ENCODE peak calls at places on chromosome 17, in ten cellular contexts. G is psoas muscle, Q is prostate gland, Z is brain microvascular endothelial cell, U is mucosa of descending colon, A is RWPE2, K is stomach, X is heart right ventricle, F is left lung, Y is uterus. N is an unnamed sample.

GRCh38 chr17:61284746-61285145 is 114.9 kb upstream of the TBX2 start:
- DNase-seq in U (no peak), X (no peak), G (no peak), F (no peak), K (no peak), A (no peak), Z (no peak), Q (no peak), Y (no peak), N (no peak)

GRCh38 chr17:19486351-19487008 is 47.2 kb upstream of the SLC47A1 start:
- DNase-seq in A (no peak), Z (no peak), F (no peak), Y (no peak), U (no peak), X (no peak), Q (no peak), K (no peak), G (no peak), N (no peak)

GRCh38 chr17:62631086-62631935 is 3.8 kb downstream of the MRC2 start:
- DNase-seq in G (no peak), K (no peak), A (no peak), Z (no peak), F (no peak), X (no peak), Y (no peak), Q (no peak), U (no peak), N (no peak)

GRCh38 chr17:74446551-74447500 is 14.9 kb downstream of the GPRC5C start:
- DNase-seq in F (peak; percentile 82), Y (peak; percentile 77), A (peak; percentile 66), U (no peak), Q (peak; percentile 89), G (peak; percentile 95), K (peak; percentile 87), X (peak; percentile 81), Z (no peak), N (peak; percentile 80)

GRCh38 chr17:32335647-32336046 is 6.3 kb downstream of the C17orf75 start:
- DNase-seq in Y (no peak), G (no peak), Q (no peak), Z (peak; percentile 47), K (no peak), X (no peak), F (no peak), A (no peak), U (no peak), N (no peak)

GRCh38 chr17:55898195-55898594 is 147.3 kb downstream of the PCTP start:
- DNase-seq in Y (no peak), U (no peak), K (no peak), A (no peak), Z (no peak), X (no peak), G (no peak), Q (no peak), F (no peak), N (no peak)

GRCh38 chr17:72280881-72281280 is 160.1 kb downstream of the SOX9 start:
- DNase-seq in A (no peak), K (no peak), G (no peak), Q (no peak), F (no peak), X (no peak), Y (no peak), U (no peak), Z (no peak), N (no peak)

GRCh38 chr17:74810699-74811485 is 34.7 kb upstream of the NAT9 start:
- DNase-seq in A (no peak), F (no peak), G (no peak), Q (no peak), X (no peak), U (no peak), Y (no peak), Z (no peak), K (no peak), N (no peak)

GRCh38 chr17:44255915-44256314 is 12.0 kb downstream of the SLC4A1 start:
- DNase-seq in Y (no peak), K (no peak), X (no peak), F (no peak), G (no peak), U (no peak), Z (no peak), Q (no peak), A (no peak), N (no peak)

GRCh38 chr17:77420476-77420803 is 279.7 kb downstream of the SEC14L1 start:
- DNase-seq in F (peak; percentile 33), K (no peak), U (no peak), Y (no peak), G (no peak), X (no peak), A (no peak), Z (no peak), Q (no peak), N (no peak)

GRCh38 chr17:77421635-77421982 is 280.8 kb downstream of the SEC14L1 start:
- DNase-seq in Q (no peak), X (no peak), F (no peak), A (no peak), K (no peak), G (no peak), Z (no peak), Y (no peak), U (no peak), N (no peak)

GRCh38 chr17:77422104-77422782 is 281.5 kb downstream of the SEC14L1 start:
- DNase-seq in K (no peak), F (no peak), A (peak; percentile 90), Z (no peak), U (no peak), Q (no peak), G (no peak), Y (no peak), X (no peak), N (no peak)

GRCh38 chr17:77419547-77420475 is 279.0 kb downstream of the SEC14L1 start:
- DNase-seq in Y (peak; percentile 49), Q (no peak), F (peak; percentile 37), K (no peak), Z (no peak), X (no peak), G (no peak), A (no peak), U (no peak), N (no peak)

GRCh38 chr17:77420804-77421634 is 280.2 kb downstream of the SEC14L1 start:
- DNase-seq in U (no peak), A (no peak), F (no peak), Y (peak; percentile 91), Q (peak; percentile 59), G (no peak), X (no peak), Z (peak; percentile 84), K (no peak), N (peak; percentile 66)
- TF ChIP-seq CTCF in U (no peak), A (no peak), F (no peak), Y (no peak), Q (no peak), G (no peak), X (no peak), Z (no peak), K (no peak), N (no peak)

GRCh38 chr17:15412606-15413005 is 54.8 kb downstream of the CDRT4 start:
- DNase-seq in X (no peak), U (no peak), Z (no peak), K (no peak), G (no peak), Y (no peak), F (no peak), Q (no peak), A (no peak), N (no peak)

GRCh38 chr17:15411556-15412198 is 55.7 kb downstream of the CDRT4 start:
- DNase-seq in G (peak; percentile 74), Y (peak; percentile 54), K (no peak), Q (no peak), F (no peak), X (no peak), A (no peak), Z (no peak), U (no peak), N (no peak)

GRCh38 chr17:15408803-15409202 is 58.6 kb downstream of the CDRT4 start:
- DNase-seq in Z (no peak), G (no peak), U (no peak), Y (no peak), Q (no peak), K (no peak), F (no peak), A (no peak), X (no peak), N (no peak)

GRCh38 chr17:15413101-15413750 is 54.2 kb downstream of the CDRT4 start:
- DNase-seq in Z (no peak), Y (no peak), Q (no peak), G (no peak), U (no peak), X (no peak), F (no peak), K (no peak), A (no peak), N (no peak)

DNA sequence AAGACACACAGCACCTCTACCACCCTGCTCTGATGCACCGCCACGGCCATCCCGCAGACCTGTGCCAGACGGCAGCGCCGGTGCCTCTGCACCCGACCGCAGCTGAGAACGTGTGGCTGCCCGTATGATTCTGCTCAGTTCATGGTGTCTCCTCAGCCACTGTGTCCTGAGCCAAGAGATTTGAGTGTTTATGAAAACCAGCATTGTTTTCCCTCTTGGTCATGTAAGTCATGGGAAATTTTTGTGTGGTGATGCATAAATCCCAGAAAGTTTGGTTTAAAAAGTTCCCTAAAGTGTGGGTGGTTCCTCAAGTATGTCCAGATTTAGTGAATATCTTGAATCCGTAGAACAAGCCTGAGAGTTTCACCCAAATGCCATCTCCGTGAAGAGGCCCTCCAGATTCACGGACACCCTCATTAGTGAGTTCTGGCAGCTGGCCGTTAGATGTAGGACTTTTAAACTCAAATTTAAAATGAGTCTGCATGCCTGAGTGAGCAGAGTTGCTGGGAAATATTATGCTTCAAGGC is 57.6 kb downstream of the CDRT4 start:
- DNase-seq in A (no peak), Q (no peak), Y (peak; percentile 63), X (no peak), F (no peak), G (no peak), K (no peak), Z (peak; percentile 85), U (no peak), N (no peak)
- H3K4me3 ChIP-seq in A (no peak overlapping the region), Q (no peak overlapping the region), Y (no peak overlapping the region), X (peak overlapping the region; percentile 13), F (no peak overlapping the region), G (no peak overlapping the region), K (no peak overlapping the region), Z (peak overlapping the region; percentile 37), U (no peak overlapping the region), N (no peak overlapping the region)

GRCh38 chr17:48104440-48104839 is 3.1 kb upstream of the SNX11 start:
- DNase-seq in K (no peak), X (no peak), F (no peak), G (no peak), Y (no peak), Q (no peak), U (no peak), Z (no peak), A (no peak), N (no peak)
- H3K36me3 ChIP-seq in K (no peaks in the 10 kb centered on the region), X (no peaks in the 10 kb centered on the region), F (no peaks in the 10 kb centered on the region), G (no peaks in the 10 kb centered on the region), Y (no peaks in the 10 kb centered on the region), Q (no peaks in the 10 kb centered on the region), U (no peaks in the 10 kb centered on the region), Z (no peaks in the 10 kb centered on the region), A (peaks cover under 1% of the 10 kb centered on the region), N (no peaks in the 10 kb centered on the region)

DNA sequence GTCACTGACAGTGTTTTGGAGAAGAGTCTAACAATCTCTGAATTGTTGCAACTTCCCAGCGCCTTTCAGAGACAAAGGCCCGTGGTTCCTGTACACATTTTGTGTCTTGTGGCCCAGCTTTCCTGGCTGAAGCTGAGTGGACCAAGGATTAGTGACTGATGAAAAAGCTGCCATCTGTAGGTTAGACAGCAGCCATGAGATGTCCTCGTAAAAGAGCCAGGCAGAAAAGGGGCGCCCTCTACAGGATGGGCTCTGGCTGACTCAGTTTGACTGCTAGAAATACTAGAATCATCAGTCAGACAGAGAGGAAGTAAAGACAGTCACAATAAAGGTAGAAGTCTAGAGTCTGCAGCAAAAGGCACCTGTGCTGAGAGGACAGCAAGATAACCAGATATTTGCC is 26.5 kb upstream of the NF1 start:
- DNase-seq in X (peak; percentile 14), F (no peak), G (no peak), A (no peak), Q (no peak), Y (no peak), K (peak; percentile 36), Z (peak; percentile 52), U (peak; percentile 78), N (no peak)
- TF ChIP-seq CTCF in X (peak; percentile 37), F (no peak), G (no peak), A (peak; percentile 52), Q (no peak), Y (no peak), K (no peak), Z (peak; percentile 74), U (no peak), N (peak; percentile 38)